ENCODE peak calls at places on chromosome 7, in four cellular contexts. V is suprapubic skin, B is esophagus muscularis mucosa, I is endodermal cell. X is an unnamed sample.

GRCh38 chr7:2522780-2523433 is 3.3 kb downstream of the LFNG start:
- DNase-seq in V (no peak), I (peak), B (no peak), X (no peak)

GRCh38 chr7:23012186-23012585 is 1.7 kb downstream of the HYCC1 start:
- DNase-seq in I (no peak), V (no peak), B (no peak), X (no peak)

GRCh38 chr7:123647106-123647730 is 8.4 kb upstream of the LMOD2 start:
- DNase-seq in B (no peak), I (no peak), V (no peak), X (no peak)

GRCh38 chr7:50507898-50508470 is 57.2 kb downstream of the DDC start:
- DNase-seq in V (no peak), B (no peak), I (no peak), X (no peak)

GRCh38 chr7:676972-677385 is 49.5 kb upstream of the DNAAF5 start:
- DNase-seq in B (no peak), I (no peak), V (no peak), X (no peak)

GRCh38 chr7:116354171-116354545 is 143.8 kb downstream of the TES start:
- DNase-seq in V (peak), I (no peak), B (no peak), X (peak)

GRCh38 chr7:50085344-50085743 is 7.7 kb downstream of the ZPBP start:
- DNase-seq in B (no peak), I (peak), V (no peak), X (no peak)

GRCh38 chr7:115475774-115476407 is 554.0 kb downstream of the MDFIC start:
- DNase-seq in V (no peak), I (peak), B (no peak), X (no peak)

GRCh38 chr7:73681031-73681430 is 2.2 kb downstream of the DNAJC30 start:
- DNase-seq in B (no peak), I (no peak), V (no peak), X (no peak)

GRCh38 chr7:103106336-103107070 is 31.6 kb downstream of the ARMC10 start:
- DNase-seq in B (no peak), V (no peak), I (peak), X (no peak)

GRCh38 chr7:3239291-3239691 is 61.8 kb upstream of the SDK1 start:
- DNase-seq in I (no peak), B (peak), V (no peak), X (no peak)

GRCh38 chr7:139246905-139247304 is 15.9 kb downstream of the UBN2 start:
- DNase-seq in I (no peak), V (no peak), B (no peak), X (no peak)

GRCh38 chr7:12524794-12525386 is 45.6 kb upstream of the SCIN start:
- DNase-seq in V (no peak), B (no peak), I (no peak), X (no peak)

GRCh38 chr7:43396193-43396747 is 186.6 kb upstream of the STK17A start:
- DNase-seq in I (no peak), V (no peak), B (no peak), X (no peak)

GRCh38 chr7:148442933-148443332 is 147.6 kb upstream of the C7orf33 start:
- DNase-seq in I (no peak), B (no peak), V (no peak), X (no peak)

GRCh38 chr7:45434404-45434803 is 139.8 kb upstream of the ADCY1 start:
- DNase-seq in V (no peak), B (no peak), I (no peak), X (no peak)

GRCh38 chr7:101696-102376 is 90.5 kb upstream of the FAM20C start:
- DNase-seq in V (no peak), I (peak), B (peak), X (peak)

GRCh38 chr7:143284591-143285453 is at the start of gene TMEM139:
- DNase-seq in V (no peak), I (peak), B (no peak), X (no peak)

GRCh38 chr7:140656548-140657515 is 15.9 kb upstream of the ADCK2 start:
- DNase-seq in B (no peak), I (no peak), V (peak), X (no peak)

GRCh38 chr7:42107484-42107883 is 129.5 kb downstream of the GLI3 start:
- DNase-seq in V (no peak), I (peak), B (no peak), X (no peak)

GRCh38 chr7:156892086-156892800 is 740 bp downstream of the LMBR1 start:
- DNase-seq in V (peak), B (no peak), I (peak), X (peak)

GRCh38 chr7:23449941-23450340 is 20.4 kb downstream of the IGF2BP3 start:
- DNase-seq in I (no peak), B (no peak), V (no peak), X (no peak)

GRCh38 chr7:151238190-151238810 is 6.0 kb downstream of the CHPF2 start:
- DNase-seq in I (no peak), V (no peak), B (no peak), X (no peak)

GRCh38 chr7:18508441-18509427 is 13.2 kb downstream of the HDAC9 start:
- DNase-seq in V (no peak), B (no peak), I (peak), X (no peak)

GRCh38 chr7:136049818-136050461 is 72.8 kb upstream of the MTPN start:
- DNase-seq in B (no peak), V (no peak), I (no peak), X (no peak)

GRCh38 chr7:151755131-151755787 is 121.7 kb downstream of the PRKAG2 start:
- DNase-seq in I (no peak), B (peak), V (peak), X (no peak)

GRCh38 chr7:151051108-151051507 is 2.8 kb downstream of the ASIC3 start:
- DNase-seq in B (no peak), V (no peak), I (peak), X (no peak)

GRCh38 chr7:99897688-99898357 is 21.0 kb upstream of the OR2AE1 start:
- DNase-seq in B (no peak), I (no peak), V (no peak), X (no peak)

GRCh38 chr7:131578602-131579001 is 22.2 kb upstream of the PODXL start:
- DNase-seq in B (no peak), I (peak), V (no peak), X (no peak)

GRCh38 chr7:131586759-131587158 is 30.3 kb upstream of the PODXL start:
- DNase-seq in I (no peak), B (no peak), V (no peak), X (no peak)

GRCh38 chr7:131586259-131586658 is 29.8 kb upstream of the PODXL start:
- DNase-seq in V (no peak), I (peak), B (no peak), X (no peak)

GRCh38 chr7:131583430-131583829 is 27.0 kb upstream of the PODXL start:
- DNase-seq in V (no peak), B (no peak), I (peak), X (no peak)

GRCh38 chr7:131581241-131582157 is 25.1 kb upstream of the PODXL start:
- DNase-seq in I (peak), V (peak), B (no peak), X (no peak)
- TF ChIP-seq CTCF in I (peak), V (no peak), B (no peak), X (no peak)

DNA sequence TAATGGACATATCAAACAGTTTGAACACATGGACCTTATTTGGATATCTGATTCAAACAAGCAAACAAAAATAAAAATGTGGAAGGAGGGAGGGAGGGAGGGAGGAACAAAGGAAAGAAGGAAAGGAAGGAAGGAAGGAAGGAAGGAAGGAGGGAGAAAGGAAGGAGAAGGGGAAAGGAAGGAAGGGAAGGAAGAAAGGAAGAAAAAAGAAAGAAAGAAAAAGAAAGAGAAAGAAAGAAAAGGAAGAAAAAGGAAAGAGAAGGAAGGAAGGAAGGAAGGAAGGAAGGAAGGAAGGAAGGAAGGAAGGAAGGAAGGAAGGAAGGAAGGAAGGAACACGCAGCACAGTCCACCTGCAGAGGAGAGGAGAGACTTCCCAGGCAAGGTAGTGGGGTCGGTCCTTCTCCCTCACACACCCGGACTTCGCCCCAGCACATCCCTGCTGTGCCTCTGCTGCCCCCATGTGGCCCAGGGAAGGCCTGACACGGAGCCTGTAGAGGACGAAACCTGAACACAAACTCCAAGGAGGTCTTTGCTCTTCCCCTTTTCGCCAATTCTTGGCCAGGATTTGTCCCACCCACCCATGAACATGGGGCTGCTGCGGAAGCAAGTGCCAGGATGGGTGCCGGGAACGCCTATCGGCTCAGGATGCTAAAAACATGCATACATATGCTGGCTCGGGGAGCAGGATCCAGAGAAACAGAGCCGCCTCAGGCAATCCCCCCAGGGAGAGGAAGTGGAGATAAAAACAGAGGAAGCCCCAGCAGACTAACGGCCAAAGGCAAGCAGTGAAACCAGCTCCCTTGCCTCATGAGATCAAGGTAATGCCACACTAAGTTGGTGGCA is 52.3 kb upstream of the DGKI start:
- DNase-seq in I (peak), B (no peak), V (peak), X (peak)
- H3K27ac ChIP-seq in I (no peak), B (no peak), V (no peak), X (no peak)

GRCh38 chr7:17301491-17302101 is 3.1 kb downstream of the AHR start:
- DNase-seq in B (no peak), I (no peak), V (peak), X (no peak)
- H3K4me3 ChIP-seq in B (peak), I (no peak), V (peak), X (peak)

GRCh38 chr7:24797270-24797669 is 40.0 kb upstream of the GSDME start:
- DNase-seq in I (no peak), B (peak), V (no peak), X (no peak)
- TF ChIP-seq CTCF in I (peak), B (no peak), V (no peak), X (no peak)

GRCh38 chr7:76325811-76326210 is 23.3 kb downstream of the HSPB1 start:
- DNase-seq in V (no peak), I (no peak), B (no peak), X (no peak)
- H3K27ac ChIP-seq in V (no peak), I (no peak), B (no peak), X (no peak)

DNA sequence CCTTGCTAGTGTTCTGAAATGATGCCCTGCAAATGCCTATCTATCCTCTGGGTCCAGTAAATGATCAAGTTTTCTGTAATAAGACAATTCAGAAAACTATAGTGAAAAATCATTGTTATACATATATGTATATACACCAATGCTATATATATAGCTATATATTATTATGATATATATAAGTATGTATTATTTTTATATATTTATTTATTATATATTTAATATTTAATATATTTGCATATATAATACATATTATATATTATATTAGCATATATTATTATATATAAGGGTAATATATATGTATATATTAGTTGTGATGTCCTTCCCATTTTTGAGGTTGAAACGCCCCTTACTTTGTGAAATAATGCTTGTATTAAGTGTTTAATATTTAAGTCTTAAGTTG is 181.4 kb upstream of the CACNA2D1 start:
- DNase-seq in B (no peak), V (no peak), I (no peak), X (no peak)
- H3K4me3 ChIP-seq in B (no peak), V (no peak), I (no peak), X (no peak)